ENCODE peak calls at places on chromosomes 2 and 18, in nine cellular contexts. Q is body of pancreas, A is right lobe of liver, J is breast epithelium, N is HepG2, R is A549, E is endothelial cell of umbilical vein, M is IMR-90, I is K562. G is an unnamed sample.

GRCh38 chr2:196234672-196235071 is 63.3 kb upstream of the STK17B start:
- DNase-seq in I (peak), A (no peak), R (no peak), J (no peak), N (no peak), M (peak), E (no peak), Q (no peak), G (no peak)

GRCh38 chr18:58097127-58097906 is 53.3 kb downstream of the NEDD4L start:
- DNase-seq in Q (peak), I (no peak), J (no peak), R (no peak), A (peak), E (peak), M (peak), N (peak), G (no peak)

GRCh38 chr2:50863218-50863617 is 168.7 kb downstream of the NRXN1 start:
- DNase-seq in A (no peak), J (no peak), N (no peak), I (no peak), E (no peak), M (no peak), R (no peak), Q (no peak), G (no peak)

GRCh38 chr2:113965228-113965627 is 75.3 kb downstream of the ACTR3 start:
- DNase-seq in J (no peak), N (no peak), Q (no peak), R (no peak), A (no peak), M (no peak), I (no peak), E (no peak), G (no peak)

GRCh38 chr2:236176417-236176816 is 8.2 kb upstream of the GBX2 start:
- DNase-seq in I (peak), R (peak), M (peak), N (peak), E (peak), J (no peak), A (no peak), Q (no peak), G (no peak)

GRCh38 chr2:29010946-29011649 is 30.0 kb downstream of the TOGARAM2 start:
- DNase-seq in M (peak), I (no peak), E (no peak), N (no peak), A (no peak), J (no peak), R (no peak), Q (peak), G (peak)

GRCh38 chr2:20126469-20126868 is 75.0 kb upstream of the LAPTM4A start:
- DNase-seq in A (no peak), E (no peak), J (no peak), N (no peak), R (no peak), Q (no peak), I (no peak), M (no peak), G (no peak)

GRCh38 chr2:40450066-40450841 is 1.6 kb downstream of the SLC8A1 start:
- DNase-seq in Q (no peak), I (no peak), N (no peak), A (peak), J (no peak), R (no peak), E (peak), M (peak), G (no peak)

GRCh38 chr2:135667045-135667444 is 74.6 kb upstream of the UBXN4 start:
- DNase-seq in M (peak), N (no peak), J (no peak), I (no peak), R (no peak), E (peak), Q (no peak), A (no peak), G (no peak)

GRCh38 chr18:77765468-77765867 is 515.8 kb downstream of the GALR1 start:
- DNase-seq in A (peak), M (no peak), Q (peak), I (peak), J (no peak), R (peak), N (peak), E (no peak), G (no peak)

GRCh38 chr2:239599299-239599698 is 198.5 kb upstream of the HDAC4 start:
- DNase-seq in I (no peak), A (no peak), Q (no peak), J (no peak), R (no peak), E (no peak), M (no peak), N (no peak), G (no peak)

GRCh38 chr2:19623488-19623887 is 265.1 kb upstream of the OSR1 start:
- DNase-seq in M (peak), I (no peak), E (peak), N (no peak), R (peak), J (no peak), Q (no peak), A (no peak), G (no peak)

GRCh38 chr2:15932394-15933183 is 7.8 kb upstream of the MYCN start:
- DNase-seq in R (no peak), Q (no peak), I (no peak), A (no peak), J (no peak), N (no peak), E (no peak), M (no peak), G (no peak)

GRCh38 chr2:56749152-56749752 is 565.5 kb downstream of the CCDC85A start:
- DNase-seq in M (peak), J (no peak), I (no peak), A (no peak), R (peak), Q (no peak), E (peak), N (peak), G (no peak)

GRCh38 chr18:77220726-77221125 is 28.9 kb upstream of the GALR1 start:
- DNase-seq in E (no peak), Q (no peak), N (no peak), A (no peak), J (no peak), I (no peak), R (no peak), M (no peak), G (no peak)

GRCh38 chr2:241788135-241788534 is 11.5 kb downstream of the GAL3ST2 start:
- DNase-seq in I (no peak), J (no peak), A (no peak), M (no peak), R (no peak), Q (no peak), N (no peak), E (no peak), G (no peak)

GRCh38 chr2:88545118-88545517 is 82.1 kb downstream of the EIF2AK3 start:
- DNase-seq in J (no peak), N (peak), I (peak), M (peak), Q (no peak), A (no peak), E (peak), R (peak), G (no peak)

GRCh38 chr2:121043061-121043826 is 241.8 kb downstream of the TFCP2L1 start:
- DNase-seq in N (no peak), J (no peak), A (no peak), E (no peak), R (no peak), M (no peak), Q (no peak), I (no peak), G (no peak)

GRCh38 chr2:219010162-219010756 is 17.0 kb upstream of the CRYBA2 start:
- DNase-seq in J (no peak), R (peak), N (peak), M (no peak), Q (peak), A (no peak), E (no peak), I (peak), G (no peak)

GRCh38 chr2:20614201-20615045 is 36.5 kb downstream of the HS1BP3 start:
- DNase-seq in E (no peak), Q (peak), M (no peak), N (peak), J (peak), R (no peak), I (no peak), A (peak), G (no peak)

GRCh38 chr2:17646096-17646554 is 105.6 kb downstream of the VSNL1 start:
- DNase-seq in E (peak), R (peak), J (peak), Q (peak), I (peak), A (no peak), M (peak), N (peak), G (peak)

GRCh38 chr18:33745396-33745795 is 167.4 kb downstream of the ASXL3 start:
- DNase-seq in R (no peak), I (no peak), N (no peak), E (no peak), M (no peak), Q (no peak), J (no peak), A (no peak), G (no peak)

GRCh38 chr2:3682811-3683210 is 20.6 kb upstream of the DCDC2C start:
- DNase-seq in A (no peak), M (no peak), Q (no peak), N (no peak), E (no peak), J (no peak), I (no peak), R (no peak), G (no peak)
- TF ChIP-seq POLR2A in A (no peak), M (no peak), Q (no peak), N (no peak), E (no peak), J (no peak), I (no peak), R (no peak), G (no peak)

GRCh38 chr2:209469481-209469880 is 45.6 kb downstream of the MAP2 start:
- DNase-seq in Q (no peak), R (no peak), A (no peak), E (no peak), I (no peak), N (no peak), M (no peak), J (no peak), G (no peak)

GRCh38 chr2:209471037-209471436 is 47.2 kb downstream of the MAP2 start:
- DNase-seq in N (no peak), M (peak), A (no peak), J (no peak), Q (no peak), I (no peak), E (peak), R (no peak), G (no peak)

GRCh38 chr2:209468796-209469325 is 45.0 kb downstream of the MAP2 start:
- DNase-seq in A (no peak), J (no peak), Q (no peak), N (no peak), E (no peak), R (no peak), I (no peak), M (no peak), G (no peak)

GRCh38 chr2:209472386-209472832 is 48.6 kb downstream of the MAP2 start:
- DNase-seq in I (no peak), Q (no peak), A (no peak), R (peak), M (peak), N (no peak), J (no peak), E (peak), G (no peak)

DNA sequence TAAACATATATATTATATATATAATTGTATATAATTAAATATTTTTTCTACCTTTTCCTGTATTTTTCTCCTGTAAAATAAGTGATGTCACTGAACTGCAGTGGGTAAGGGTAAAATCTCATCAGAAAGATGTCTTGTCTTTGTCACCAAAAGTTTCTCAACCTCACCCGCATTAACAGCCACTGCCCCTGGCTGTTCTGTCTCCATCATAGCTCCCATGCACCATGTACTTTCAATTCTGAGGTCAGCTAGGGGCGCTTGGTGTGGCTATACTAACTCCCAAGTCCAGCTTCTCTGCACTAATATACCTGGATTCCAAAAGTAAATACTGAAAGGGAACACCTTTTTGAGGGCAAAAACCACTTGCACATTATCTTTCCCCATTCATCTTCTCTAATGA is 46.6 kb downstream of the MAP2 start:
- DNase-seq in I (no peak), M (no peak), A (no peak), Q (no peak), N (no peak), J (no peak), E (no peak), R (no peak), G (no peak)
- H3K4me3 ChIP-seq in I (no peak), M (no peak), A (no peak), Q (no peak), N (no peak), J (no peak), E (no peak), R (no peak), G (no peak)

GRCh38 chr2:184597571-184597980 is 753 bp upstream of the ZNF804A start:
- DNase-seq in A (peak), N (no peak), E (peak), M (peak), J (no peak), I (no peak), Q (peak), R (no peak), G (no peak)

GRCh38 chr2:184599875-184600227 is 1.5 kb downstream of the ZNF804A start:
- DNase-seq in E (peak), M (peak), I (no peak), Q (no peak), R (no peak), J (no peak), A (no peak), N (no peak), G (no peak)

GRCh38 chr2:184597996-184598312 is 375 bp upstream of the ZNF804A start:
- DNase-seq in Q (no peak), J (no peak), I (no peak), M (peak), A (no peak), N (no peak), R (no peak), E (no peak), G (no peak)

GRCh38 chr2:184599054-184599874 is 935 bp downstream of the ZNF804A start:
- DNase-seq in Q (no peak), M (peak), R (no peak), N (no peak), J (no peak), A (peak), I (no peak), E (peak), G (no peak)

GRCh38 chr2:184598313-184599053 is at the start of gene ZNF804A:
- DNase-seq in N (no peak), E (peak), Q (peak), A (peak), M (peak), R (no peak), I (peak), J (no peak), G (no peak)
- TF ChIP-seq POLR2A in N (no peak), E (no peak), Q (no peak), A (no peak), M (peak), R (no peak), I (no peak), J (no peak), G (no peak)

DNA sequence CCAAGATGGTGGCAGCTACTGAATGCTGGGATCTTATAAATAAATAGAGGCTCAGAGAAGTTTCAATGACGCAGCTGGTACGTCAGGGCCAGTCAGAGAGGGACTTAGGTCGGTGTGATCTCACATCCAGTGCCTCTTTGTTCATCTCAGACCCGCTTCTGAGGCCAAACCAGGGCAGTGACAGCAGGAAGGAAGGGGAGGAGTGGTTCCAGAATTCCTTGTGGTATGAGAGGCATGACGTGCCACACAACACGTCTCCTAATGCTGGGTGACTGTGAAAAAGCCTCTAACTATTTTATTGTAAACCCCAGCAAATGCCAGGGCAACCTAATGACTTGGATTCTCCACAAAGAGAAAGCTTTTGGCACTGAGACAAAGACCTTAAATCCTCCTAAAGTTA is 423.3 kb downstream of the LPIN1 start:
- DNase-seq in I (no peak), M (peak), E (peak), J (peak), N (no peak), A (peak), Q (peak), R (no peak), G (peak)
- H3K4me3 ChIP-seq in I (no peak), M (no peak), E (no peak), J (no peak), N (no peak), A (no peak), Q (no peak), R (no peak), G (no peak)

DNA sequence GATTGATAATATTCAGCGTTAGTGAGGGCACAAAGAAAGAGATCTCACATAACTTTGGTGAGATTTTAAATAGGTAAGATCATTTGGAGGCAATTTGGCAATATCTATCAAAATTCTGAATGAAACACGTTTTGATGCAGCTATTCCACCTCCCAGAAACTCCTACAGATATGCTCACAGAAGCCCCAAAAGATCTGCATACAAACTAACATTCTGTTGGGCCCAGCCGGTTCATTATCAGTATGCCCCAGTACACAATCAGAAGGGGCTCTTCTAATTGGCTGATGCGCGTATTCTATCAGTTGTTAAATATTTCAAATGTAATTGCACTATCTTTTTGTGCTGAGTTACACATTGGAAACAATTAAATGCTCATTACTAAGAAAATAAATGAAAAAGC is 7.1 kb upstream of the TGIF1 start:
- DNase-seq in A (no peak), J (no peak), N (no peak), E (no peak), Q (no peak), I (peak), M (no peak), R (no peak), G (no peak)
- TF ChIP-seq POLR2A in A (no peak), J (no peak), N (no peak), E (no peak), Q (no peak), I (no peak), M (no peak), R (no peak), G (no peak)

GRCh38 chr18:25251127-25251526 is 100.8 kb downstream of the ZNF521 start:
- DNase-seq in J (no peak), E (no peak), A (no peak), N (no peak), Q (no peak), R (no peak), I (no peak), M (no peak), G (no peak)
- H3K4me3 ChIP-seq in J (no peak), E (no peak), A (no peak), N (no peak), Q (no peak), R (no peak), I (no peak), M (no peak), G (no peak)

DNA sequence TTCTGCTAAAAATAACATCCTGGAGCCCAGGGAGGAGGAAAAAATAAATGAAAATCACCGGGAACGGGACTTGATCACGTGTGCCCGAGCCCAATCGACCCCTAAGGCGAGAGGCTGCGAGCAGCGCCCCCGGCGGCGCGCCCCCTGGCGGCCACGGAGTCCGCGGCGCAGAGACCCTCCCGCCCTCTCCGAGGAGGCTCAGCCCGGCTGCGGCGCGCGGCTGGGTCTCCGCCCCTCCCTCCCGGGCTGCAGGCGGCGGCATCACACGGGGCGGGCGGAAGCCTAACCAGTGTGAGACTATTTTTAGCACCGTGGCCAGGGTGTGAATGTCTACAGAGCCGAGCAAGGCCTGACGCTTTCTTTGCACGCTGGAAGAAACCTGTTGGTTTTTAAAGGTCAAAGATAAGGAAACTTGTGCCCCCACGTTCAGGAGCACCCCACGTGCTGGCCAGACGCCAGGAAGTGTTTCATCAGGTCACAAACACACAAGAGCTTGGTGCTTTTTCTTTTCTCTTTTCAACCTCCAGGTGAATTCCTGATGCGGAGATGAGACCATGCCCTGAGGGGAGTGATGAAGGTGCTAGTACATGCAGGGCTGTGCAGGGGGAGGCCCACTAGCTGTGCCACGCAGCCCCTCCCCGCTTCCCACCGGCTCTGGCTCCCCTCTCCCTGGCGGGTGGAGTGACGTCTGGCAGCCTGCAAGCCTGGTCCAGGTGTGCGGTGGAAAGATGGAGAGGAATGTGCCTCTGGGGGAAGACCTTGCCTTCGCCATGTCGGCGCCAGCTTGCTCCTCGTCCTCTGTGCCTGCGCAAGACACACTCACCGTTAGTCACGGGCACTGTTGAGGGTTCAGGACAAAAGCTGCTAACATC is 35.3 kb upstream of the DNMT3A start:
- DNase-seq in Q (peak), E (peak), R (peak), I (peak), A (peak), M (peak), N (peak), J (peak), G (peak)
- TF ChIP-seq POLR2A in Q (no peak), E (no peak), R (no peak), I (no peak), A (no peak), M (peak), N (no peak), J (no peak), G (no peak)

GRCh38 chr2:232315923-232316299 is 62.6 kb upstream of the ALPP start:
- DNase-seq in E (no peak), A (no peak), M (no peak), Q (no peak), R (no peak), J (no peak), I (no peak), N (no peak), G (no peak)
- H3K4me3 ChIP-seq in E (no peak), A (no peak), M (no peak), Q (no peak), R (no peak), J (peak), I (no peak), N (no peak), G (no peak)